ENCODE peak calls at places on chromosomes 6 and 20, in six cellular contexts. Z is fibroblast of pulmonary artery, O is hypothalamus, R is GM20000, H is SHP77, V is amniotic epithelial cell. I is an unnamed sample.

GRCh38 chr20:36154696-36155628 is at the start of gene EPB41L1:
- DNase-seq in Z (peak; percentile 18), O (peak; percentile 60), R (peak; percentile 42), H (no peak), V (no peak), I (no peak)

GRCh38 chr6:50143011-50143719 is 93.4 kb upstream of the DEFB112 start:
- DNase-seq in Z (no peak), O (no peak), R (no peak), H (no peak), V (no peak), I (no peak)

GRCh38 chr20:10739134-10739533 is 65.3 kb upstream of the JAG1 start:
- DNase-seq in Z (no peak), O (no peak), R (no peak), H (no peak), V (no peak), I (no peak)

GRCh38 chr6:108165714-108166663 is at the start of gene NR2E1:
- DNase-seq in Z (no peak), O (peak; percentile 65), R (peak; percentile 34), H (no peak), V (no peak), I (peak; percentile 60)

GRCh38 chr6:24274441-24275083 is 83.3 kb downstream of the DCDC2 start:
- DNase-seq in Z (peak; percentile 39), O (no peak), R (no peak), H (no peak), V (peak; percentile 31), I (peak; percentile 5)

GRCh38 chr6:163900570-163900969 is 486.1 kb downstream of the QKI start:
- DNase-seq in Z (peak; percentile 6), O (no peak), R (no peak), H (no peak), V (peak; percentile 1), I (no peak)

GRCh38 chr20:46872315-46873211 is 22.1 kb upstream of the EYA2 start:
- DNase-seq in Z (peak; percentile 6), O (peak; percentile 9), R (no peak), H (peak; percentile 25), V (peak; percentile 21), I (no peak)

GRCh38 chr6:135667694-135668455 is 170.3 kb upstream of the AHI1 start:
- DNase-seq in Z (peak; percentile 39), O (no peak), R (no peak), H (peak; percentile 52), V (peak; percentile 58), I (no peak)

GRCh38 chr6:157151989-157152388 is 171.3 kb downstream of the TMEM242 start:
- DNase-seq in Z (peak; percentile 80), O (no peak), R (no peak), H (no peak), V (peak; percentile 99), I (no peak)

GRCh38 chr6:63121166-63121565 is 90.1 kb upstream of the FKBP1C start:
- DNase-seq in Z (no peak), O (no peak), R (no peak), H (no peak), V (no peak), I (no peak)

GRCh38 chr6:101392561-101393230 is 812 bp upstream of the GRIK2 start:
- DNase-seq in Z (no peak), O (no peak), R (no peak), H (peak; percentile 59), V (no peak), I (no peak)

I was measured in DMS 273 treated with DMSO at 0.1 percent for 48 hours.